ENCODE peak calls at places on chromosomes 4 and X, in nine cellular contexts. Y is K562; P is CD4-positive, CD25-positive, alpha-beta regulatory T cell; F is RWPE1; Z is A549; R is GM23248; L is tibial nerve; X is lung; N is H1. T is an unnamed sample.

GRCh38 chrX:51178352-51178751 is 154.3 kb upstream of the NUDT10 start:
- DNase-seq in L (no peak), Z (no peak), X (no peak), P (no peak), F (no peak), R (no peak), N (no peak), Y (no peak), T (no peak)

GRCh38 chr4:61243962-61244361 is 43.8 kb downstream of the ADGRL3 start:
- DNase-seq in R (no peak), Y (no peak), L (no peak), P (no peak), N (no peak), F (no peak), X (no peak), Z (no peak), T (no peak)

GRCh38 chrX:9668537-9668936 is 97.1 kb downstream of the GPR143 start:
- DNase-seq in Z (no peak), N (no peak), Y (no peak), R (no peak), X (no peak), L (no peak), F (no peak), P (no peak), T (no peak)

GRCh38 chr4:155353923-155354540 is 22.7 kb downstream of the MAP9 start:
- DNase-seq in Y (peak), L (peak), Z (peak), F (peak), P (peak), R (peak), N (no peak), X (peak), T (no peak)

GRCh38 chr4:111283066-111283677 is 660.3 kb upstream of the PITX2 start:
- DNase-seq in N (peak), F (peak), Z (peak), X (peak), R (peak), L (peak), Y (peak), P (peak), T (peak)

GRCh38 chr4:142040043-142040442 is 403.7 kb downstream of the IL15 start:
- DNase-seq in X (no peak), Y (no peak), L (no peak), P (no peak), Z (no peak), N (no peak), R (no peak), F (no peak), T (no peak)

GRCh38 chrX:39753296-39753996 is 344.3 kb downstream of the BCOR start:
- DNase-seq in N (no peak), R (no peak), Y (peak), L (no peak), Z (no peak), F (no peak), P (no peak), X (no peak), T (no peak)

GRCh38 chrX:151042852-151043251 is 59.7 kb downstream of the HMGB3 start:
- DNase-seq in R (no peak), L (no peak), Z (no peak), X (no peak), P (no peak), N (no peak), Y (peak), F (no peak), T (no peak)

GRCh38 chrX:66042307-66043077 is 2.6 kb upstream of the VSIG4 start:
- DNase-seq in X (no peak), R (no peak), N (no peak), L (no peak), Y (no peak), F (no peak), P (no peak), Z (no peak), T (no peak)

GRCh38 chr4:105709081-105709450 is 482 bp downstream of the GSTCD start:
- DNase-seq in R (peak), Z (peak), Y (peak), X (no peak), F (peak), N (no peak), L (no peak), P (peak), T (no peak)

GRCh38 chrX:21781976-21782375 is 24.1 kb upstream of the SMPX start:
- DNase-seq in L (no peak), P (no peak), R (no peak), N (no peak), Z (no peak), X (no peak), Y (no peak), F (no peak), T (no peak)
- H3K27ac ChIP-seq in L (no peak), P (no peak), R (no peak), N (no peak), Z (no peak), X (no peak), Y (no peak), F (no peak), T (no peak)

GRCh38 chr4:78749258-78749971 is 26.7 kb upstream of the BMP2K start:
- DNase-seq in F (no peak), L (no peak), R (peak), P (no peak), N (no peak), Z (no peak), Y (no peak), X (no peak), T (no peak)
- H3K27ac ChIP-seq in F (no peak), L (no peak), R (no peak), P (no peak), N (no peak), Z (no peak), Y (no peak), X (no peak), T (no peak)

GRCh38 chr4:168835880-168836454 is 174.1 kb downstream of the CBR4 start:
- DNase-seq in R (no peak), P (no peak), X (no peak), F (no peak), Z (no peak), L (no peak), N (no peak), Y (no peak), T (no peak)

GRCh38 chr4:168836482-168836881 is 173.6 kb downstream of the CBR4 start:
- DNase-seq in F (no peak), X (no peak), R (no peak), Z (no peak), Y (no peak), L (no peak), P (no peak), N (no peak), T (no peak)

GRCh38 chr4:168840386-168840763 is 169.7 kb downstream of the CBR4 start:
- DNase-seq in N (no peak), Y (no peak), F (no peak), L (no peak), R (no peak), P (no peak), Z (no peak), X (no peak), T (no peak)

GRCh38 chr4:168839758-168840385 is 170.2 kb downstream of the CBR4 start:
- DNase-seq in Z (no peak), F (no peak), X (no peak), Y (no peak), L (no peak), R (no peak), N (no peak), P (no peak), T (no peak)

GRCh38 chr4:168837922-168838321 is 172.1 kb downstream of the CBR4 start:
- DNase-seq in Z (no peak), R (no peak), X (no peak), P (no peak), L (no peak), Y (no peak), N (no peak), F (no peak), T (no peak)
- H3K27ac ChIP-seq in Z (peak), R (no peak), X (peak), P (no peak), L (peak), Y (no peak), N (peak), F (peak), T (no peak)

GRCh38 chr4:186037692-186038658 is 31.0 kb upstream of the TLR3 start:
- DNase-seq in Y (peak), R (peak), L (no peak), P (peak), F (peak), N (no peak), Z (peak), X (peak), T (no peak)
- H3K27ac ChIP-seq in Y (no peak), R (no peak), L (no peak), P (no peak), F (no peak), N (no peak), Z (no peak), X (no peak), T (no peak)

DNA sequence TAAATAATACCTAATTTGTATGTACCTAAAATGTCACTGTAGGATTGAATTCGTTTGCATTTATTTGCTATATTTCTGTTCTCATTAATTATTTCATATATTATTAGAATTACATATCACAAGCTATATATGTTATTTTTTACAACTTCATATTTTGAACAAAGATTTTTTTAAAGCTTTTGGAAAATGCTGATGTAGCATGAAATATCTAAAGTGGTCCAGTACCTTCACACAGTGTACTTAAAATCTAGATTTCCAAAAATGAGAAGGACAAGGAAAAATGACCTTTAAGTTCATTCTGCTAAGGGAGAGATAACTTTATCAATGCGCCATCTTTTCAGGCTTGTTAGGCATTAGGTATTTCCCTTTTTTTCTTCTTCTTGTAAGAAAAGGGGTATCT is 71.8 kb downstream of the LARP7 start:
- DNase-seq in Z (no peak), X (no peak), L (no peak), P (no peak), F (no peak), R (no peak), N (no peak), Y (no peak), T (no peak)
- H3K27ac ChIP-seq in Z (no peak), X (no peak), L (no peak), P (no peak), F (no peak), R (no peak), N (no peak), Y (no peak), T (no peak)

GRCh38 chr4:70945452-70946055 is 43.4 kb downstream of the MOB1B start:
- DNase-seq in L (no peak), N (no peak), Z (no peak), P (no peak), Y (no peak), X (no peak), R (peak), F (no peak), T (no peak)

GRCh38 chr4:70946944-70947343 is 44.8 kb downstream of the MOB1B start:
- DNase-seq in Z (no peak), Y (no peak), X (no peak), P (no peak), N (no peak), R (peak), L (no peak), F (no peak), T (no peak)

GRCh38 chr4:70943115-70943514 is 40.9 kb downstream of the MOB1B start:
- DNase-seq in L (no peak), N (no peak), Z (no peak), P (no peak), X (no peak), R (no peak), Y (no peak), F (no peak), T (no peak)

GRCh38 chr4:70948665-70949284 is 44.7 kb upstream of the DCK start:
- DNase-seq in L (no peak), N (no peak), Y (no peak), X (no peak), F (no peak), P (no peak), Z (no peak), R (no peak), T (no peak)

DNA sequence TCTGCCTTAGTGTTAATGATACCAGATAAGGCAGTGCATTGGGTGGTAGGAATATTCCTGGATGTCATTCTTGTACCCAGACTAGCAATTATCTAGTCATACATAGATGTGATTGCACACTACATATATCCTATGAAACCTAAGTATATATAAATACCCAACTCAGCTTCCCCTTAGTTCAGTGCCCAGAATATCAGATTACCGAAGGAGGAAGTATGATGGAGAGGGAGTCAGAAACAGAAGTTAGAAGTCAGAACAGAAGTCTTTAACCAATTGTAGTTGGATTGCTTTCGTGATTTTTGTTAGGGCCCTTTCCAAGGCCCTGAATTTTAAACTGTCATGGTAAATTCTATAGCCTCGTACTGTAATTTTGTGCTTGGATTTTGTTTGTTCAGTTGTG is 42.9 kb downstream of the MOB1B start:
- DNase-seq in R (no peak), Y (no peak), P (no peak), L (no peak), X (no peak), N (no peak), Z (no peak), F (no peak), T (no peak)
- H3K27ac ChIP-seq in R (peak), Y (no peak), P (no peak), L (no peak), X (no peak), N (no peak), Z (no peak), F (no peak), T (no peak)

DNA sequence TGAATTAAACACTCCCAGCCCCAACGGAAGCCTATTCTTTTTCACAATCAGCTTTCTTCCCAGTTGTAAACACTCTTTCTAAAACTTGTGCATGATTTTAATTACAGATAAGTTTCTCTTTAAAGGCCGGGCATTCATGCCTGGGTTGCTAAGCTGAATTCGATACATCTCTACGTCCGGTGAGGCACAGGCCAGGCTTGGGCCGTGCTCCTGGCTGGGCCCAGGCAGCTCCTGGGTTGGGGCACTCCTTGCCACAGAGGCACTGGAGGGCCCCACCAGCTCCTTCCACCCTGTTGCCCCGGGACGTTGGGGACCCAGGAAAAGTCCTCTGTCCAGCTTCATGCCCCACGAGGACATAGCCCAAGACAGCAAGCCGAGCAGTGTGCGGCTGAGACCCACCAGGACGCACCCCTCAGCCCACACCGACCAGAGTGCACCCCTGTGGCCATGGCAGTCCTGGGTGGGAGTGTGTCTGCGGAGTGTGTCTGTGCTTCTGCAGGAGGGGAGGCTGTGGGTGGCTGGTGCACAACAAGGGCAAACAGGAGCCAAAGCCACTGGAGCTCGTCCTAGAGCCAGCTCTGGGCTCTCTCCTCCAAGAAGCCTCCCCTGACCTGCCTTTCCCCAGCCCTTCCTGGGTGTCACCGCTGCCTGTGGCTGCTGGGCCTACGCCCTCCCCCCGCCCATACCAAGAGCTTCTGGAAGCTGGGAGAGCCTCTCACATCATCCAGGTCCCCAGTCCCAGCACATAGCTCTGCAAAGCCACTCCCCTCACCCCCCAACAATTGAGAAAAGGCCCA is 128.0 kb upstream of the NKX1-1 start:
- DNase-seq in L (no peak), Z (no peak), X (no peak), F (no peak), Y (no peak), N (no peak), R (no peak), P (no peak), T (no peak)
- H3K27ac ChIP-seq in L (no peak), Z (no peak), X (no peak), F (no peak), Y (no peak), N (no peak), R (no peak), P (no peak), T (no peak)

GRCh38 chrX:13692771-13693231 is 3.9 kb downstream of the RAB9A start:
- DNase-seq in P (no peak), N (no peak), Y (no peak), F (no peak), R (no peak), Z (no peak), L (no peak), X (no peak), T (no peak)

GRCh38 chrX:13689519-13690211 is 737 bp downstream of the RAB9A start:
- DNase-seq in R (peak), L (no peak), X (no peak), N (no peak), P (peak), Z (no peak), Y (peak), F (no peak), T (no peak)

GRCh38 chrX:13693341-13693871 is 4.5 kb downstream of the RAB9A start:
- DNase-seq in P (no peak), Y (no peak), N (no peak), F (peak), X (no peak), R (peak), Z (no peak), L (no peak), T (no peak)

GRCh38 chrX:13690836-13691235 is 1.9 kb downstream of the RAB9A start:
- DNase-seq in F (no peak), X (no peak), P (peak), Z (no peak), N (no peak), Y (no peak), L (no peak), R (peak), T (no peak)

DNA sequence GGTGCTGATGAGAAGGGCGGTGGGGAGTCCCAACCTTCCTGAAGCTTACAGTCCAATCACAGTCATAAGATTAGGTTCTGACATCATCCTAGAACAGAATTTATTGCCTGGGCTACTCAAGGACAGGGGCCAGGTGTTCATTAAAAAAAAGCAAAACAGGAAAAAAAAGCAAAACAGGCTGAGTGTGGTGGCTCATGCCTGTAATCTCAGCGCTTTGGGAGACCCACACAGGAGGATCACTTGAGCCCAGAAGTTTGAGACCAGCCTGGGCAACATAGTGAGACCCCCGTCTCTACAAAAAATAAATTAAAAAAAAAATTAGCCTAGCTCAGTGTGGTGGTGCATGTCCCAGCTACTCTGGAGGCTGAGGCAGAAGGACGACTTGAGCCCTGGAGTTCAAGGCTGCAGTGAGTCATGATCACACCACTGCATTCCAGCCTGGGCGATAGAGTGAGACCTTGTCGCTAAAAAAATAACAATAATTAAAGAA is 3.0 kb downstream of the RAB9A start:
- DNase-seq in R (no peak), N (no peak), Z (no peak), L (no peak), F (no peak), P (no peak), Y (peak), X (no peak), T (no peak)
- H3K27ac ChIP-seq in R (no peak), N (no peak), Z (peak), L (peak), F (no peak), P (no peak), Y (peak), X (no peak), T (peak)